ENCODE peak calls at places on chromosomes 7 and 10, in five cellular contexts. W is adrenal gland, F is keratinocyte, L is OCI-LY7, V is transverse colon. U is an unnamed sample.

GRCh38 chr7:4842302-4843064 is 19.3 kb downstream of the PAPOLB start:
- DNase-seq in W (no peak), F (no peak), L (no peak), V (no peak), U (no peak)

GRCh38 chr7:43700059-43700501 is 29.2 kb downstream of the COA1 start:
- DNase-seq in W (no peak), F (no peak), L (peak; percentile 77), V (no peak), U (no peak)

GRCh38 chr10:71255817-71256660 is 43.7 kb downstream of the UNC5B start:
- DNase-seq in W (no peak), F (no peak), L (no peak), V (peak; percentile 92), U (no peak)

GRCh38 chr7:71191766-71192165 is 59.8 kb downstream of the GALNT17 start:
- DNase-seq in W (no peak), F (no peak), L (no peak), V (no peak), U (no peak)

GRCh38 chr10:63286754-63287264 is 153.7 kb downstream of the NRBF2 start:
- DNase-seq in W (no peak), F (no peak), L (no peak), V (no peak), U (no peak)

GRCh38 chr7:80950550-80950967 is 31.7 kb upstream of the SEMA3C start:
- DNase-seq in W (no peak), F (no peak), L (no peak), V (no peak), U (no peak)

GRCh38 chr10:82392533-82392932 is 517.5 kb downstream of the NRG3 start:
- DNase-seq in W (no peak), F (no peak), L (no peak), V (no peak), U (no peak)

GRCh38 chr7:142459557-142459963 is 201.7 kb upstream of the PRSS58 start:
- DNase-seq in W (no peak), F (peak; percentile 30), L (peak; percentile 51), V (peak; percentile 19), U (no peak)

GRCh38 chr10:96842896-96843723 is 11.0 kb downstream of the LCOR start:
- DNase-seq in W (no peak), F (no peak), L (no peak), V (no peak), U (no peak)

GRCh38 chr10:89165923-89166322 is 41.2 kb downstream of the CH25H start:
- DNase-seq in W (no peak), F (no peak), L (no peak), V (no peak), U (peak; percentile 26)

GRCh38 chr10:72563327-72563932 is 62.4 kb downstream of the MICU1 start:
- DNase-seq in W (no peak), F (no peak), L (no peak), V (no peak), U (no peak)

GRCh38 chr7:47326220-47326619 is 255.7 kb downstream of the TNS3 start:
- DNase-seq in W (no peak), F (peak; percentile 42), L (no peak), V (no peak), U (peak; percentile 58)

GRCh38 chr10:4812952-4813351 is 13.1 kb upstream of the AKR1E2 start:
- DNase-seq in W (no peak), F (peak; percentile 62), L (no peak), V (no peak), U (peak; percentile 97)

GRCh38 chr7:152894295-152895170 is 135.0 kb downstream of the ACTR3B start:
- DNase-seq in W (no peak), F (no peak), L (peak; percentile 38), V (no peak), U (no peak)

GRCh38 chr7:3159445-3159844 is 115.8 kb upstream of the CARD11 start:
- DNase-seq in W (no peak), F (no peak), L (no peak), V (no peak), U (no peak)

GRCh38 chr7:17545348-17545747 is 246.9 kb downstream of the AHR start:
- DNase-seq in W (no peak), F (no peak), L (no peak), V (no peak), U (no peak)

GRCh38 chr7:130970696-130971095 is 236.7 kb upstream of the KLF14 start:
- DNase-seq in W (no peak), F (no peak), L (no peak), V (no peak), U (no peak)

GRCh38 chr10:71061472-71061871 is 150.9 kb upstream of the UNC5B start:
- DNase-seq in W (no peak), F (no peak), L (no peak), V (no peak), U (no peak)

GRCh38 chr7:45176886-45177731 is 19.5 kb downstream of the RAMP3 start:
- DNase-seq in W (no peak), F (no peak), L (no peak), V (no peak), U (no peak)

GRCh38 chr7:75650062-75650461 is 88.7 kb downstream of the HIP1 start:
- DNase-seq in W (peak; percentile 52), F (no peak), L (no peak), V (no peak), U (no peak)

GRCh38 chr7:29370531-29371314 is 176.1 kb downstream of the CHN2 start:
- DNase-seq in W (peak; percentile 36), F (no peak), L (no peak), V (peak; percentile 38), U (peak; percentile 29)

GRCh38 chr7:154910125-154910524 is 92.8 kb downstream of the PAXIP1 start:
- DNase-seq in W (no peak), F (no peak), L (no peak), V (no peak), U (no peak)

DNA sequence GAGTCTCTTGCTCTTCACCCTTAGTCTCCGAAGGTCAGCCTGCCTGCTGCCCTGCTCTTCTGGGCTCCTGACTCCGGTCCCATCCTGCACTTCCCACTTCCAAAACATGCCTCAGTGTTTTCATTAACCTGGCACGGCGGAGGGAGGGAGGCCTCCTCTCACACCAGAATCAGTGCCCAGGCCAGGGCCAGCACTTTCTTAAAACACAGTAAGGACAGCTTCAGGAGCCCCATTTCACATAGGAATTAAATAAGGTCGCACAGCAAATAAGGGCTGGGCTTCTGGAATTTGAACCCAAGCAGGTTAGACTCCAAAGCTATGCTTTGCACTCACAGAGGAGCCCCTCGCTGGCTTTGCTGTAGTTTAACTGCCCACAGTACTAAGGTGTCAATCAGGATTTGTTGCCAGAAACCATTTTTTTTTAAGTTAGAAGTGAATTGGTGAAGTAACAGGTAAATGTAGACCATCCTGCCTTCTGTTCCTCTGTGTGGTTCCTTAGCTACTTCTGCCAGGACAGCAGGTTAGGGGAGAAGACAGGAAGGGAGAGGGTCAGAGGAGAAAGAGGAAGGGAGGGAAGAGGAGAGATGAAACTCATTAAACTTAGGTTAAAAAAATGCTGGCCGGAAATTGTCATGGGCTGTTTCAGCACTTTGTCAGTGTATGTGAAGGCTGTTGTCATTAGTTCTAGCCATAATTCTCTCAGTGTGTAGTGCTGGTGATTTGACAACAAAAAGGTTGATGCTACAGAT is 1.1 kb downstream of the RASSF4 start:
- DNase-seq in W (no peak), F (no peak), L (peak; percentile 21), V (no peak), U (no peak)
- H3K4me3 ChIP-seq in W (no peak overlapping the region), F (no peak overlapping the region), L (peak overlapping the region; percentile 26), V (peak overlapping the region; percentile 80), U (peak overlapping the region; percentile 52)

GRCh38 chr10:79053081-79053434 is 15.7 kb upstream of the ZMIZ1 start:
- DNase-seq in W (no peak), F (no peak), L (no peak), V (no peak), U (no peak)

GRCh38 chr10:79050896-79051555 is 17.7 kb upstream of the ZMIZ1 start:
- DNase-seq in W (no peak), F (no peak), L (no peak), V (no peak), U (no peak)

GRCh38 chr10:79051766-79052165 is 17.0 kb upstream of the ZMIZ1 start:
- DNase-seq in W (no peak), F (no peak), L (no peak), V (no peak), U (no peak)

GRCh38 chr10:79053481-79054202 is 15.1 kb upstream of the ZMIZ1 start:
- DNase-seq in W (no peak), F (no peak), L (no peak), V (no peak), U (no peak)

DNA sequence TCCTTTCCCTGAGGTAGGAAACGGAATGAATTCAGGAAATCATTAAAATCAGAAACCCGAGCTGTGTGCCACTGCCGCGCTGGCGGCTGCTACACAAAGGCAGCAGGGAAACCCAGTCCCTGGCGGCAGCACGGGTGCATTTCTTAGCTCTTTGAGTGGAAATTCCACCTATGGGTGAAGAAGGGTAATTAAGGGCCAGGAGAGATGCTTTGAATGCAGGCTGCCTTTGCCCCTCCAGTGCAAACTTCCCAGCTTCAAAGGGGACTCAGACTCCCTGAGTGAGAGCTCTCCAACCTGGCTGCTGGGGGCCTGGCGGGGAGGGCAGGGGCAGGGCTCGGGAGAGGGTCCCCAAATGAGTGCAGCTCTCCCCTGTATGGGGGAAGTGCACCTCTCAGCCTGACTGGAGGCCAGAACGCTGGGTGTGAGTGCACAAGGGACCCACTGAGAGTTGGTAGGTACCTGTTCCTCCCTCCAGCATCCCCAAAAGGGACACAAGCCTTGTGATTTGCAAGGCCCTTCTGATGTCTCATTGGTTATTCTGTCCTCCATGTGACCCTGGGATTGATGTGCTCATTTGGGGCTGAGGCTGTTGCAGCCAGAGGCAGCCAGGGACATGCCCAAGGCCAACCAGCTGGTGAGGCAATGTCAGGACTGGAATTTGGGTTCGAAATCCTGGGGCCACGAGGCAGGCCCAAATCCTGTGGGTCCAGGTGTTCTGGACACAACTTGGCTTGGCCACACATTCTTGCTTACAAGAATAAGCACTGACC is 16.3 kb upstream of the ZMIZ1 start:
- DNase-seq in W (peak; percentile 49), F (no peak), L (peak; percentile 28), V (no peak), U (no peak)
- TF ChIP-seq CTCF in W (peak; percentile 28), F (peak; percentile 43), L (peak; percentile 3), V (peak; percentile 22), U (peak; percentile 66)

GRCh38 chr7:134447383-134447782 is 11.5 kb downstream of the AKR1B1 start:
- DNase-seq in W (no peak), F (no peak), L (no peak), V (no peak), U (no peak)
- H3K36me3 ChIP-seq in W (no peaks in the 10 kb centered on the region), F (peaks cover 26% of the 10 kb centered on the region), L (peaks cover 95% of the 10 kb centered on the region), V (peaks cover 22% of the 10 kb centered on the region), U (peaks cover 3% of the 10 kb centered on the region)

DNA sequence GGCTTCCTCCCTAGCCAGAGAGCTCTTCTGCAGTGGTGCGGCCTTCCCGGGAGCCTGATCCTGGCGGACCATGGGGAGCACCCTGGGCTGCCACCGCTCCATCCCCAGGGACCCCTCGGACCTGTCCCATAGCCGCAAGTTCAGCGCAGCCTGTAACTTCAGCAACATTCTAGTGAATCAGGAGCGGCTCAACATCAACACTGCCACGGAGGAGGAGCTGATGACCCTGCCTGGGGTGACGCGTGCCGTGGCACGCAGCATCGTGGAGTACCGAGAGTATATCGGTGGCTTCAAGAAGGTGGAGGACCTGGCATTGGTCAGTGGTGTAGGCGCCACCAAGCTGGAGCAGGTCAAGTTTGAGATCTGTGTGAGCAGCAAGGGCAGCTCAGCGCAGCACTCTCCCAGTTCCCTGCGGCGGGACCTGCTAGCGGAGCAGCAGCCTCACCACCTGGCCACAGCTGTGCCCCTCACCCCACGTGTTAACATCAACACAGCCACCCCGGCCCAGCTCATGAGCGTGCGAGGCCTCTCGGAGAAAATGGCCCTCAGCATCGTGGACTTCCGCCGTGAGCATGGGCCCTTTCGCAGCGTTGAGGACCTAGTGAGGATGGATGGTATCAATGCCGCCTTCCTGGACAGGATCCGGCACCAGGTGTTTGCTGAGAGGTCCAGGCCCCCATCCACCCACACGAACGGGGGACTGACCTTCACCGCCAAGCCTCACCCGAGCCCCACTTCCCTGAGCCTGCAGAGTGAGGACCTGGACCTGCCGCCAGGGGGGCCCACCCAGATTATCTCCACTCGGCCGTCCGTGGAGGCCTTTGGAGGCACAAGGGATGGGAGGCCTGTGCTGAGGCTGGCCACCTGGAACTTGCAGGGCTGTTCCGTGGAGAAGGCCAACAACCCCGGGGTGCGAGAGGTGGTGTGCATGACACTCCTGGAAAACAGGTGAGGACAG is 1.5 kb downstream of the EEPD1 start:
- DNase-seq in W (no peak), F (no peak), L (no peak), V (no peak), U (no peak)
- H3K4me3 ChIP-seq in W (no peak overlapping the region), F (no peak overlapping the region), L (peak overlapping the region; percentile 76), V (peak overlapping the region; percentile 89), U (no peak overlapping the region)